ENCODE peak calls at places on chromosomes 16 and 17, in six cellular contexts. M is small intestine, U is psoas muscle, N is ovary, Y is astrocyte, B is tibial nerve. Q is an unnamed sample.

GRCh38 chr17:50027639-50028206 is 28.2 kb upstream of the ITGA3 start:
- DNase-seq in M (peak; percentile 11), U (peak; percentile 77), N (peak; percentile 67), Y (peak; percentile 92), B (no peak), Q (peak; percentile 95)

GRCh38 chr16:72960101-72960500 is 87.8 kb downstream of the ZFHX3 start:
- DNase-seq in M (no peak), U (no peak), N (no peak), Y (no peak), B (no peak), Q (no peak)

GRCh38 chr17:56785396-56785795 is 48.3 kb downstream of the C17orf67 start:
- DNase-seq in M (peak; percentile 19), U (no peak), N (no peak), Y (peak; percentile 45), B (no peak), Q (no peak)

GRCh38 chr16:31064882-31065461 is 9.1 kb downstream of the ZNF668 start:
- DNase-seq in M (no peak), U (peak; percentile 84), N (no peak), Y (peak; percentile 94), B (peak; percentile 39), Q (peak; percentile 93)

GRCh38 chr17:6596076-6596475 is 39.7 kb upstream of the PITPNM3 start:
- DNase-seq in M (no peak), U (no peak), N (no peak), Y (no peak), B (no peak), Q (no peak)

GRCh38 chr17:82349287-82349701 is 9.8 kb upstream of the TEX19 start:
- DNase-seq in M (no peak), U (peak; percentile 28), N (no peak), Y (no peak), B (no peak), Q (no peak)

GRCh38 chr17:33674685-33675084 is 381.6 kb upstream of the ASIC2 start:
- DNase-seq in M (peak; percentile 49), U (no peak), N (peak; percentile 53), Y (peak; percentile 15), B (peak; percentile 40), Q (peak; percentile 64)

GRCh38 chr17:6551356-6551755 is 5.0 kb downstream of the PITPNM3 start:
- DNase-seq in M (no peak), U (no peak), N (no peak), Y (no peak), B (no peak), Q (no peak)

GRCh38 chr16:50505714-50506542 is 42.3 kb upstream of the NKD1 start:
- DNase-seq in M (no peak), U (no peak), N (no peak), Y (no peak), B (no peak), Q (no peak)

GRCh38 chr17:74852237-74853047 is 7.2 kb downstream of the GRIN2C start:
- DNase-seq in M (peak; percentile 48), U (no peak), N (no peak), Y (no peak), B (no peak), Q (no peak)

GRCh38 chr17:14494161-14494560 is 193.3 kb downstream of the HS3ST3B1 start:
- DNase-seq in M (no peak), U (no peak), N (no peak), Y (no peak), B (no peak), Q (no peak)

GRCh38 chr17:43599835-43600234 is 53.7 kb upstream of the ETV4 start:
- DNase-seq in M (no peak), U (no peak), N (no peak), Y (peak; percentile 72), B (no peak), Q (peak; percentile 74)

GRCh38 chr17:76385892-76386786 is 1.7 kb downstream of the SPHK1 start:
- DNase-seq in M (peak; percentile 74), U (peak; percentile 90), N (peak; percentile 78), Y (peak; percentile 62), B (peak; percentile 75), Q (peak; percentile 79)

GRCh38 chr17:52157603-52158449 is 688 bp downstream of the CA10 start:
- DNase-seq in M (peak; percentile 6), U (peak; percentile 39), N (no peak), Y (no peak), B (no peak), Q (no peak)

GRCh38 chr16:75494696-75495601 is at the start of gene CHST6:
- DNase-seq in M (peak; percentile 27), U (no peak), N (no peak), Y (peak; percentile 33), B (no peak), Q (peak; percentile 16)

GRCh38 chr17:40857535-40857934 is 9.5 kb downstream of the KRT12 start:
- DNase-seq in M (no peak), U (no peak), N (no peak), Y (peak; percentile 5), B (no peak), Q (no peak)

GRCh38 chr17:79923974-79924638 is 84.9 kb upstream of the CBX4 start:
- DNase-seq in M (peak; percentile 78), U (no peak), N (no peak), Y (no peak), B (no peak), Q (peak; percentile 41)

GRCh38 chr17:72219136-72219823 is 98.5 kb downstream of the SOX9 start:
- DNase-seq in M (peak; percentile 56), U (no peak), N (no peak), Y (no peak), B (no peak), Q (peak; percentile 9)

GRCh38 chr17:58338907-58339774 is 10.5 kb upstream of the TSPOAP1 start:
- DNase-seq in M (no peak), U (peak; percentile 72), N (no peak), Y (peak; percentile 68), B (no peak), Q (peak; percentile 64)

GRCh38 chr16:58970775-58971174 is 236.7 kb upstream of the GOT2 start:
- DNase-seq in M (no peak), U (no peak), N (no peak), Y (no peak), B (no peak), Q (peak; percentile 26)

GRCh38 chr16:23691483-23692189 is 12.9 kb downstream of the PLK1 start:
- DNase-seq in M (no peak), U (no peak), N (no peak), Y (no peak), B (no peak), Q (no peak)

GRCh38 chr16:4945560-4946502 is 8.9 kb upstream of the PPL start:
- DNase-seq in M (no peak), U (peak; percentile 84), N (peak; percentile 56), Y (no peak), B (peak; percentile 40), Q (peak; percentile 62)
- H3K27ac ChIP-seq in M (no peak overlapping the region), U (no peak overlapping the region), N (peak overlapping the region; percentile 63), Y (no peak overlapping the region), B (peak overlapping the region; percentile 80), Q (peak overlapping the region; percentile 67)

DNA sequence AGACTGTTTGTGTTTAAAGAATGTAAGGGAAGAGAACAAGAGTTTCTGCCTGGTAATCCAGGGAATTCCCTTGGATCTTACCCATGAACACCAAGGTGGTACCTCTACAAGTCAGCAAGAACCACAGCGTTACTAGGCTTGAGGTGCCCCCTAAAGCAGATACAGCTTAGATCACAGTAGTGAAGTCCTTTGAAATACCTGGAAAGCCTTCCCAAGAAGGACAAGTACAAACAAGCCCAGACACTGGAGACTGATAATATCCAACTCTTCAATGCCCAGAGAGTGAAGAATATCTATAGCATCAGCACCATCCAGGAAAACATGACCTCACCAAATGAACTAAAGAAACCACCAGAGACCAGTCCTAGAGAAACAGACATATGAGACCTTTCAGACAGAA is 3.8 kb upstream of the APPBP2 start:
- DNase-seq in M (no peak), U (no peak), N (no peak), Y (no peak), B (no peak), Q (peak; percentile 24)
- H3K36me3 ChIP-seq in M (no peaks in the 10 kb centered on the region), U (no peaks in the 10 kb centered on the region), N (no peaks in the 10 kb centered on the region), Y (no peaks in the 10 kb centered on the region), B (no peaks in the 10 kb centered on the region), Q (no peaks in the 10 kb centered on the region)

GRCh38 chr17:28133562-28133970 is 91.1 kb downstream of the NLK start:
- DNase-seq in M (no peak), U (no peak), N (no peak), Y (peak; percentile 86), B (no peak), Q (peak; percentile 53)
- H3K27ac ChIP-seq in M (no peak overlapping the region), U (no peak overlapping the region), N (no peak overlapping the region), Y (peak overlapping the region; percentile 84), B (no peak overlapping the region), Q (no peak overlapping the region)

DNA sequence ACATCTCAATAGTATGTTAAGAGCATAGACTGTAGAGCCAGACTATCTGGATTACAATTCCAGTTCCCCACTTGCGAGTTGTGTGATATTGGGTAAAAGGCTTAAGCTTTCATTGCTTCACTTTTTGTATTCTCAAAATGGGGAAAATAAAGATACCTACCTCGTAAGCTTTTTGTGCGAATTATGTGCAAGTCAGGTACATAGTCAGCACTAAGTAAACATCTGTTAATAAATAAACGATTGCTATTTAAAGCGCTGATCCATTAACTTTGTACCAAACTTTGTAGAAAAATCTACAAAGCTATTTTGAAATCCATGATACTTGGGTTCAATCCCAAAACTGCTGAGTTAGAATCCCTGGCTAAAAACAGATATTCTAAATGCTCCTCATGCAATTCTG is 19.6 kb downstream of the ABCA6 start:
- DNase-seq in M (no peak), U (no peak), N (no peak), Y (no peak), B (no peak), Q (no peak)
- H3K36me3 ChIP-seq in M (no peaks in the 10 kb centered on the region), U (peaks cover 83% of the 10 kb centered on the region), N (no peaks in the 10 kb centered on the region), Y (no peaks in the 10 kb centered on the region), B (no peaks in the 10 kb centered on the region), Q (peaks cover 95% of the 10 kb centered on the region)

GRCh38 chr16:27219161-27219560 is 15.8 kb downstream of the KDM8 start:
- DNase-seq in M (no peak), U (peak; percentile 21), N (no peak), Y (no peak), B (no peak), Q (no peak)
- H3K27ac ChIP-seq in M (no peak overlapping the region), U (no peak overlapping the region), N (no peak overlapping the region), Y (no peak overlapping the region), B (no peak overlapping the region), Q (no peak overlapping the region)

Q was measured in mesenchymal stem cell.